ENCODE peak calls at places on chromosomes 16 and 17, in four cellular contexts. K is HepG2, A is K562, Z is HCT116. R is an unnamed sample.

GRCh38 chr17:31663576-31663975 is 195.5 kb downstream of the COPRS start:
- DNase-seq in K (no peak), A (no peak), Z (peak), R (no peak)

GRCh38 chr17:55663395-55663794 is 59.3 kb downstream of the TMEM100 start:
- DNase-seq in K (no peak), A (no peak), Z (no peak), R (no peak)

GRCh38 chr16:3007957-3008748 is 4.6 kb upstream of the CLDN9 start:
- DNase-seq in K (no peak), A (peak), Z (no peak), R (no peak)

GRCh38 chr16:64540449-64540848 is 581.4 kb downstream of the CDH11 start:
- DNase-seq in K (no peak), A (no peak), Z (no peak), R (no peak)

GRCh38 chr16:3305109-3306068 is at the start of the genes TIGD7 and ZNF75A:
- DNase-seq in K (no peak), A (peak), Z (peak), R (peak)

GRCh38 chr17:45849536-45849990 is 4.9 kb downstream of the SPPL2C start:
- DNase-seq in K (no peak), A (no peak), Z (no peak), R (no peak)

GRCh38 chr16:53056528-53056881 is 1.7 kb downstream of the CHD9 start:
- DNase-seq in K (peak), A (peak), Z (no peak), R (no peak)

GRCh38 chr16:61024180-61024900 is 1011.9 kb downstream of the CDH8 start:
- DNase-seq in K (no peak), A (no peak), Z (no peak), R (no peak)

GRCh38 chr17:17669081-17669850 is 12.0 kb upstream of the RAI1 start:
- DNase-seq in K (no peak), A (no peak), Z (no peak), R (no peak)

GRCh38 chr16:88645941-88646340 is 4.9 kb downstream of the CYBA start:
- DNase-seq in K (no peak), A (no peak), Z (no peak), R (no peak)

GRCh38 chr16:88315543-88316105 is 67.1 kb upstream of the ZNF469 start:
- DNase-seq in K (peak), A (peak), Z (peak), R (no peak)

GRCh38 chr17:72975509-72975908 is 117.0 kb downstream of the SLC39A11 start:
- DNase-seq in K (no peak), A (no peak), Z (no peak), R (no peak)

GRCh38 chr17:72977768-72978417 is 114.6 kb downstream of the SLC39A11 start:
- DNase-seq in K (no peak), A (peak), Z (peak), R (no peak)

GRCh38 chr17:72974605-72975232 is 117.8 kb downstream of the SLC39A11 start:
- DNase-seq in K (peak), A (no peak), Z (no peak), R (peak)

GRCh38 chr17:72978593-72979218 is 113.8 kb downstream of the SLC39A11 start:
- DNase-seq in K (no peak), A (peak), Z (no peak), R (no peak)

GRCh38 chr17:72976971-72977767 is 115.3 kb downstream of the SLC39A11 start:
- DNase-seq in K (no peak), A (peak), Z (peak), R (no peak)
- TF ChIP-seq TCF7L2 in K (no peak), A (no peak), Z (no peak), R (no peak)

DNA sequence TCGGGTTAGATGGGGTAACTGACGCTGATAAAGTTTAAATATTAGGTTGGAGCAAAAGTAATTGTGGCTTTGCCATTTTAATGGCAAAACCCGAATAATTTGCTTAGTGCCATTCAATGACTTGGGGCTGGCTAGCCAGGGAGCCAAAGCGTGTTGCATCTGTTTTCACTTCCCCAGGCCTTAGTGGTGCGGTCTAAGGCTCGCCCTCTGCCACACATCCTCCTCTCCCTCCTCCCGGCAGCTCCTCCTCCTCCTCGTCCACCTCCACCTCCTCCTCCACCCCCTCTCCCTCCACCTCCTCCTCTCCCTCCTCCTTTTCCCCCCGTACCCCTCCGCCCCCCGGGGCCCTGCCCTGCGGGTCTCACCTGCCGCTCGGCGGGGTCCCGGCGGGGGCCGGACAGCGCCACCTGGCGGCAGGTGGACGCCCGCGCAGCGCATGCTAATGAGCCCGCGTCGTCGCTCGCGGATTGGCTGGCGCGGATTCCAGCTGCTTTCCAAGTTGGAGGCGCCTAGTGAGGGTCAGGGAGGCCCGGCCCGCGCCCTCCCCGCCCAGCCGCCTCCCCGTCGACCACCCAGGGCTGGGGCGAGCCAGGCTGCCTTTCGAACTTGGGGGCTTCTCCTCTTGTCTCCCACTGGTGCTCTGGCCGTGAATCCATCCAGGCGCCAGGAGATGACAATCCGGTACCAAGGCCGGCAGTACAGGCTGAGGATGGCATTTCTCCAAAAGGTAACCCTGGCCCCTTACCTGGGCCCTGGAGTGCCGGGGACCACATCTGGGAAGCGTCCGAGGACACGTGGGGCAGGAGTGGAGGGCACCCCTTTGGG is 36.6 kb upstream of the RGS9 start:
- DNase-seq in K (peak), A (peak), Z (peak), R (no peak)
- TF ChIP-seq SIN3A in K (no peak), A (no peak), Z (peak), R (no peak)

GRCh38 chr17:10130263-10130662 is 68.1 kb downstream of the GAS7 start:
- DNase-seq in K (no peak), A (no peak), Z (no peak), R (no peak)

GRCh38 chr17:10125761-10126553 is 72.4 kb downstream of the GAS7 start:
- DNase-seq in K (no peak), A (no peak), Z (no peak), R (no peak)

GRCh38 chr17:10126554-10127493 is 71.6 kb downstream of the GAS7 start:
- DNase-seq in K (no peak), A (no peak), Z (no peak), R (no peak)

GRCh38 chr17:10130733-10131132 is 67.7 kb downstream of the GAS7 start:
- DNase-seq in K (no peak), A (no peak), Z (no peak), R (no peak)

GRCh38 chr17:10127819-10128375 is 70.5 kb downstream of the GAS7 start:
- DNase-seq in K (no peak), A (no peak), Z (no peak), R (no peak)
- TF ChIP-seq TCF7L2 in K (no peak), A (no peak), Z (no peak), R (no peak)

GRCh38 chr17:81515530-81516041 is 3.0 kb upstream of the ACTG1 start:
- DNase-seq in K (no peak), A (no peak), Z (no peak), R (no peak)
- TF ChIP-seq SIN3A in K (no peak), A (no peak), Z (no peak), R (no peak)

GRCh38 chr17:61837175-61838051 is 25.9 kb downstream of the BRIP1 start:
- DNase-seq in K (peak), A (peak), Z (peak), R (peak)
- TF ChIP-seq TCF7L2 in K (no peak), A (no peak), Z (no peak), R (no peak)

GRCh38 chr16:17917316-17918019 is 419.1 kb downstream of the NPIPA8 start:
- DNase-seq in K (peak), A (no peak), Z (no peak), R (no peak)
- TF ChIP-seq SIN3A in K (no peak), A (no peak), Z (no peak), R (no peak)

GRCh38 chr16:254461-254860 is 19.8 kb downstream of the FAM234A start:
- DNase-seq in K (no peak), A (no peak), Z (no peak), R (no peak)

GRCh38 chr16:249431-249830 is 14.8 kb downstream of the FAM234A start:
- DNase-seq in K (no peak), A (no peak), Z (no peak), R (no peak)

GRCh38 chr16:255183-255582 is 20.6 kb downstream of the RGS11 start:
- DNase-seq in K (no peak), A (no peak), Z (no peak), R (no peak)

GRCh38 chr16:253833-254232 is 19.2 kb downstream of the FAM234A start:
- DNase-seq in K (no peak), A (no peak), Z (no peak), R (no peak)

GRCh38 chr16:252366-253337 is 18.0 kb downstream of the FAM234A start:
- DNase-seq in K (no peak), A (peak), Z (no peak), R (no peak)
- TF ChIP-seq TCF7L2 in K (no peak), A (no peak), Z (no peak), R (no peak)

GRCh38 chr17:12737740-12738469 is 51.4 kb upstream of the ARHGAP44 start:
- DNase-seq in K (no peak), A (no peak), Z (no peak), R (no peak)
- TF ChIP-seq SIN3A in K (no peak), A (no peak), Z (no peak), R (no peak)

GRCh38 chr16:23917621-23918020 is 81.8 kb downstream of the PRKCB start:
- DNase-seq in K (no peak), A (no peak), Z (no peak), R (no peak)
- TF ChIP-seq TCF7L2 in K (no peak), A (no peak), Z (no peak), R (no peak)

R was measured in Panc1.